ENCODE peak calls at places on chromosome 18, in ten cellular contexts. Z, X, B, A, C, S, L, Y, V and D are unnamed samples.

GRCh38 chr18:44895176-44895798 is 214.6 kb downstream of the SETBP1 start:
- DNase-seq in Z (no peak), X (no peak), B (no peak), A (peak), C (no peak), S (no peak), L (peak), Y (no peak), V (peak), D (no peak)

GRCh38 chr18:5543036-5543671 is 643 bp downstream of the EPB41L3 start:
- DNase-seq in Z (peak), X (no peak), B (no peak), A (peak), C (no peak), S (peak), L (no peak), Y (no peak), V (no peak), D (no peak)

GRCh38 chr18:63887424-63887823 is at the start of gene SERPINB2:
- DNase-seq in Z (no peak), X (no peak), B (no peak), A (no peak), C (no peak), S (no peak), L (no peak), Y (no peak), V (no peak), D (no peak)

GRCh38 chr18:74994502-74995403 is 214.2 kb downstream of the PTGR3 start:
- DNase-seq in Z (no peak), X (no peak), B (no peak), A (peak), C (no peak), S (no peak), L (no peak), Y (no peak), V (peak), D (no peak)

GRCh38 chr18:59429608-59430007 is 70.5 kb upstream of the LMAN1 start:
- DNase-seq in Z (no peak), X (no peak), B (no peak), A (no peak), C (no peak), S (no peak), L (no peak), Y (no peak), V (no peak), D (no peak)

GRCh38 chr18:67590571-67591141 is 74.1 kb upstream of the DSEL start:
- DNase-seq in Z (no peak), X (no peak), B (no peak), A (peak), C (no peak), S (no peak), L (no peak), Y (no peak), V (no peak), D (no peak)

GRCh38 chr18:55856191-55856590 is 268.2 kb upstream of the TCF4 start:
- DNase-seq in Z (no peak), X (no peak), B (no peak), A (peak), C (no peak), S (no peak), L (peak), Y (no peak), V (peak), D (no peak)

GRCh38 chr18:32049393-32050161 is 31.0 kb downstream of the RNF125 start:
- DNase-seq in Z (no peak), X (no peak), B (peak), A (no peak), C (no peak), S (peak), L (no peak), Y (peak), V (no peak), D (peak)

GRCh38 chr18:48994044-48994651 is 43.4 kb upstream of the SMAD7 start:
- DNase-seq in Z (no peak), X (peak), B (no peak), A (peak), C (no peak), S (no peak), L (peak), Y (no peak), V (no peak), D (no peak)

GRCh38 chr18:8614875-8615274 is 5.6 kb downstream of the RAB12 start:
- DNase-seq in Z (no peak), X (no peak), B (no peak), A (no peak), C (no peak), S (no peak), L (no peak), Y (no peak), V (no peak), D (no peak)

GRCh38 chr18:35141567-35142269 is 99.1 kb upstream of the ZNF397 start:
- DNase-seq in Z (no peak), X (no peak), B (no peak), A (no peak), C (no peak), S (no peak), L (no peak), Y (no peak), V (no peak), D (no peak)

GRCh38 chr18:11147962-11148654 is 1.3 kb downstream of the PIEZO2 start:
- DNase-seq in Z (peak), X (no peak), B (no peak), A (no peak), C (no peak), S (no peak), L (no peak), Y (no peak), V (no peak), D (peak)

GRCh38 chr18:79513381-79514081 is 117.8 kb downstream of the NFATC1 start:
- DNase-seq in Z (no peak), X (peak), B (no peak), A (no peak), C (no peak), S (peak), L (no peak), Y (no peak), V (no peak), D (no peak)

GRCh38 chr18:2963048-2963447 is 49.9 kb downstream of the LPIN2 start:
- DNase-seq in Z (no peak), X (no peak), B (no peak), A (no peak), C (peak), S (no peak), L (no peak), Y (peak), V (no peak), D (no peak)